ENCODE peak calls at places on chromosomes 12 and 14, in eight cellular contexts. R is astrocyte of the hippocampus; N is GM19239; Z is activated CD8-positive, alpha-beta memory T cell treated with anti-CD3 and anti-CD28 coated beads, Interleukin-2, amount 50 U/mL, for 48 hours; I is RWPE1; Q is AG10803; X is substantia nigra; T is Ammon's horn. L is an unnamed sample.

GRCh38 chr12:132393991-132394949 is 64.9 kb upstream of the GALNT9 start:
- DNase-seq in R (no peak), N (no peak), Z (no peak), I (no peak), Q (no peak), X (no peak), T (no peak), L (no peak)

GRCh38 chr12:15274561-15274967 is 47.7 kb upstream of the PTPRO start:
- DNase-seq in R (no peak), N (no peak), Z (no peak), I (peak), Q (no peak), X (no peak), T (no peak), L (no peak)

GRCh38 chr12:127400231-127400630 is 866.7 kb upstream of the TMEM132C start:
- DNase-seq in R (peak), N (no peak), Z (no peak), I (no peak), Q (peak), X (no peak), T (no peak), L (peak)

GRCh38 chr12:115223322-115223721 is 539.3 kb upstream of the TBX3 start:
- DNase-seq in R (peak), N (no peak), Z (no peak), I (peak), Q (peak), X (no peak), T (no peak), L (peak)

GRCh38 chr12:40141996-40142395 is 36.1 kb upstream of the SLC2A13 start:
- DNase-seq in R (peak), N (no peak), Z (no peak), I (no peak), Q (no peak), X (no peak), T (no peak), L (no peak)

GRCh38 chr14:54704768-54705167 is 137.8 kb downstream of the SAMD4A start:
- DNase-seq in R (no peak), N (no peak), Z (no peak), I (no peak), Q (no peak), X (no peak), T (no peak), L (no peak)

GRCh38 chr12:24252580-24252979 is 303.1 kb upstream of the SOX5 start:
- DNase-seq in R (no peak), N (no peak), Z (no peak), I (no peak), Q (no peak), X (no peak), T (no peak), L (no peak)

GRCh38 chr14:73750161-73750901 is 36.1 kb upstream of the PNMA1 start:
- DNase-seq in R (no peak), N (no peak), Z (no peak), I (no peak), Q (no peak), X (no peak), T (no peak), L (no peak)

GRCh38 chr14:93012516-93013367 is 89.8 kb downstream of the CHGA start:
- DNase-seq in R (peak), N (no peak), Z (no peak), I (no peak), Q (no peak), X (no peak), T (no peak), L (no peak)

GRCh38 chr14:105937253-105938054 is 411.1 kb downstream of the TMEM121 start:
- DNase-seq in R (no peak), N (no peak), Z (peak), I (no peak), Q (no peak), X (no peak), T (no peak), L (no peak)

GRCh38 chr12:68557011-68557715 is 53.5 kb upstream of the RAP1B start:
- DNase-seq in R (peak), N (no peak), Z (no peak), I (peak), Q (peak), X (no peak), T (no peak), L (peak)

GRCh38 chr14:65255029-65255545 is 152.8 kb upstream of the MAX start:
- DNase-seq in R (peak), N (no peak), Z (no peak), I (peak), Q (peak), X (no peak), T (no peak), L (no peak)

GRCh38 chr14:94363171-94363624 is 25.2 kb downstream of the SERPINA1 start:
- DNase-seq in R (no peak), N (no peak), Z (no peak), I (no peak), Q (no peak), X (no peak), T (no peak), L (no peak)

GRCh38 chr14:77259025-77259715 is 11.8 kb downstream of the NGB start:
- DNase-seq in R (no peak), N (no peak), Z (no peak), I (no peak), Q (no peak), X (no peak), T (no peak), L (no peak)

GRCh38 chr12:55965941-55966407 is at the start of gene PMEL:
- DNase-seq in R (no peak), N (no peak), Z (no peak), I (no peak), Q (peak), X (no peak), T (no peak), L (no peak)

L was measured in retinal pigment epithelial cell.